ENCODE peak calls at places on chromosomes 11 and 22, in nine cellular contexts. Y is tibial artery, C is heart right ventricle, K is GM23248, A is stomach, N is pancreas, R is fibroblast of lung, D is brain microvascular endothelial cell, Q is HCT116. O is an unnamed sample.

GRCh38 chr11:102807921-102808320 is 10.0 kb upstream of the MMP1 start:
- DNase-seq in Y (no peak), C (peak; percentile 10), K (peak; percentile 27), A (peak; percentile 43), N (peak; percentile 59), R (peak; percentile 43), D (peak; percentile 9), Q (peak; percentile 75), O (no peak)

GRCh38 chr11:61091373-61092279 is 10.7 kb upstream of the CD5 start:
- DNase-seq in Y (peak; percentile 37), C (no peak), K (peak; percentile 47), A (no peak), N (no peak), R (peak; percentile 22), D (peak; percentile 31), Q (no peak), O (no peak)

GRCh38 chr11:32434387-32435151 is 770 bp downstream of the WT1 start:
- DNase-seq in Y (no peak), C (peak; percentile 52), K (no peak), A (no peak), N (no peak), R (no peak), D (no peak), Q (no peak), O (no peak)

GRCh38 chr22:42364641-42365336 is 67.4 kb downstream of the NFAM1 start:
- DNase-seq in Y (no peak), C (no peak), K (peak; percentile 57), A (no peak), N (no peak), R (peak; percentile 47), D (peak; percentile 9), Q (no peak), O (no peak)

GRCh38 chr22:24996420-24996952 is 44.0 kb downstream of the KIAA1671 start:
- DNase-seq in Y (no peak), C (no peak), K (peak; percentile 42), A (no peak), N (no peak), R (peak; percentile 66), D (no peak), Q (peak; percentile 49), O (no peak)

GRCh38 chr22:38957046-38957770 is at the start of gene APOBEC3A:
- DNase-seq in Y (peak; percentile 51), C (no peak), K (no peak), A (peak; percentile 63), N (no peak), R (no peak), D (no peak), Q (no peak), O (no peak)

GRCh38 chr11:64000026-64000739 is 13.9 kb downstream of the OTUB1 start:
- DNase-seq in Y (peak; percentile 76), C (peak; percentile 77), K (peak; percentile 89), A (peak; percentile 80), N (peak; percentile 85), R (peak; percentile 61), D (peak; percentile 33), Q (no peak), O (peak; percentile 78)

GRCh38 chr11:723120-723883 is 17.3 kb downstream of the EPS8L2 start:
- DNase-seq in Y (no peak), C (no peak), K (peak; percentile 68), A (no peak), N (no peak), R (peak; percentile 44), D (no peak), Q (no peak), O (no peak)

GRCh38 chr11:44376423-44376822 is 66.5 kb upstream of the ALX4 start:
- DNase-seq in Y (no peak), C (no peak), K (no peak), A (no peak), N (no peak), R (no peak), D (no peak), Q (no peak), O (no peak)

GRCh38 chr22:20979243-20979809 is 2.8 kb upstream of the LZTR1 start:
- DNase-seq in Y (no peak), C (peak; percentile 60), K (peak; percentile 74), A (peak; percentile 67), N (peak; percentile 71), R (peak; percentile 84), D (peak; percentile 71), Q (no peak), O (peak; percentile 65)

GRCh38 chr11:35272391-35272821 is 133.4 kb downstream of the CD44 start:
- DNase-seq in Y (no peak), C (no peak), K (no peak), A (no peak), N (no peak), R (no peak), D (no peak), Q (no peak), O (peak; percentile 64)

GRCh38 chr11:110830344-110831141 is 118.3 kb upstream of the ARHGAP20 start:
- DNase-seq in Y (no peak), C (no peak), K (peak; percentile 34), A (no peak), N (no peak), R (peak; percentile 90), D (no peak), Q (no peak), O (no peak)

GRCh38 chr22:44025171-44026065 is 1.3 kb downstream of the PARVB start:
- DNase-seq in Y (peak; percentile 74), C (peak; percentile 44), K (peak; percentile 16), A (peak; percentile 45), N (no peak), R (no peak), D (no peak), Q (no peak), O (no peak)

GRCh38 chr22:19811811-19812771 is 42.6 kb downstream of the GNB1L start:
- DNase-seq in Y (peak; percentile 66), C (peak; percentile 32), K (no peak), A (peak; percentile 22), N (peak; percentile 50), R (no peak), D (no peak), Q (no peak), O (no peak)

GRCh38 chr11:469684-470667 is 19.9 kb downstream of the PTDSS2 start:
- DNase-seq in Y (peak; percentile 90), C (no peak), K (peak; percentile 93), A (peak; percentile 63), N (no peak), R (peak; percentile 47), D (peak; percentile 54), Q (no peak), O (no peak)

GRCh38 chr11:862028-862703 is 19.5 kb downstream of the TSPAN4 start:
- DNase-seq in Y (no peak), C (peak; percentile 56), K (no peak), A (peak; percentile 58), N (no peak), R (no peak), D (no peak), Q (no peak), O (no peak)

GRCh38 chr11:73236879-73237278 is 18.8 kb downstream of the P2RY2 start:
- DNase-seq in Y (peak; percentile 4), C (peak; percentile 54), K (peak; percentile 50), A (peak; percentile 61), N (peak; percentile 60), R (no peak), D (no peak), Q (peak; percentile 39), O (no peak)

GRCh38 chr11:61885166-61885778 is 6.1 kb downstream of the FADS3 start:
- DNase-seq in Y (no peak), C (no peak), K (peak; percentile 16), A (no peak), N (no peak), R (no peak), D (no peak), Q (no peak), O (no peak)

GRCh38 chr22:22548349-22548716 is 10.7 kb downstream of the PRAME start:
- DNase-seq in Y (no peak), C (no peak), K (no peak), A (no peak), N (no peak), R (no peak), D (no peak), Q (no peak), O (no peak)

GRCh38 chr11:69814902-69815301 is 4.3 kb downstream of the FGF3 start:
- DNase-seq in Y (no peak), C (no peak), K (no peak), A (no peak), N (no peak), R (no peak), D (no peak), Q (no peak), O (no peak)

GRCh38 chr11:69814411-69814810 is 4.8 kb downstream of the FGF3 start:
- DNase-seq in Y (no peak), C (no peak), K (no peak), A (no peak), N (no peak), R (no peak), D (no peak), Q (no peak), O (no peak)

GRCh38 chr11:69812927-69813326 is 6.3 kb downstream of the FGF3 start:
- DNase-seq in Y (no peak), C (no peak), K (no peak), A (no peak), N (no peak), R (no peak), D (no peak), Q (no peak), O (no peak)

GRCh38 chr11:69812256-69812655 is 7.0 kb downstream of the FGF3 start:
- DNase-seq in Y (no peak), C (no peak), K (no peak), A (no peak), N (no peak), R (no peak), D (no peak), Q (no peak), O (no peak)

GRCh38 chr11:69813839-69814238 is 5.4 kb downstream of the FGF3 start:
- DNase-seq in Y (no peak), C (no peak), K (no peak), A (no peak), N (no peak), R (no peak), D (no peak), Q (no peak), O (no peak)
- H3K27me3 ChIP-seq in Y (no peaks in the 10 kb centered on the region), C (peaks cover 48% of the 10 kb centered on the region), K (peaks cover 34% of the 10 kb centered on the region), A (peaks cover 96% of the 10 kb centered on the region), N (peaks cover 3% of the 10 kb centered on the region), R (peaks cover 27% of the 10 kb centered on the region), D (peaks cover 49% of the 10 kb centered on the region), Q (peaks cover 8% of the 10 kb centered on the region), O (no peaks in the 10 kb centered on the region)

GRCh38 chr11:83051760-83052671 is 19.7 kb downstream of the RAB30 start:
- DNase-seq in Y (no peak), C (peak; percentile 49), K (peak; percentile 96), A (no peak), N (peak; percentile 57), R (peak; percentile 97), D (peak; percentile 84), Q (no peak), O (no peak)
- H3K27ac ChIP-seq in Y (peak overlapping the region; percentile 84), C (peak overlapping the region; percentile 55), K (peak overlapping the region; percentile 83), A (peak overlapping the region; percentile 76), N (peak overlapping the region; percentile 46), R (peak overlapping the region; percentile 90), D (peak overlapping the region; percentile 99), Q (no peak overlapping the region), O (no peak overlapping the region)

GRCh38 chr11:70711911-70712185 is 313.5 kb downstream of the CTTN start:
- DNase-seq in Y (no peak), C (no peak), K (no peak), A (no peak), N (no peak), R (no peak), D (no peak), Q (no peak), O (no peak)
- H3K27me3 ChIP-seq in Y (no peaks in the 10 kb centered on the region), C (peaks cover 27% of the 10 kb centered on the region), K (no peaks in the 10 kb centered on the region), A (peaks cover 11% of the 10 kb centered on the region), N (no peaks in the 10 kb centered on the region), R (peaks cover 5% of the 10 kb centered on the region), D (no peaks in the 10 kb centered on the region), Q (no peaks in the 10 kb centered on the region), O (no peaks in the 10 kb centered on the region)

GRCh38 chr11:67026941-67027340 is 4.0 kb downstream of the SYT12 start:
- DNase-seq in Y (no peak), C (no peak), K (no peak), A (no peak), N (no peak), R (no peak), D (no peak), Q (no peak), O (no peak)
- H3K27ac ChIP-seq in Y (no peak overlapping the region), C (no peak overlapping the region), K (no peak overlapping the region), A (no peak overlapping the region), N (no peak overlapping the region), R (no peak overlapping the region), D (no peak overlapping the region), Q (no peak overlapping the region), O (no peak overlapping the region)

O was measured in CD8-positive, alpha-beta memory T cell.